ENCODE peak calls at places on chromosome 18, in five cellular contexts. G is HepG2, H is H1, A is K562, B is IMR-90. M is an unnamed sample.

GRCh38 chr18:22637787-22638186 is 220.1 kb upstream of the CTAGE1 start:
- DNase-seq in G (peak; percentile 42), H (no peak), A (no peak), B (peak; percentile 89), M (peak; percentile 61)

GRCh38 chr18:9348079-9348671 is 13.6 kb downstream of the TWSG1 start:
- DNase-seq in G (no peak), H (no peak), A (no peak), B (peak; percentile 54), M (no peak)

GRCh38 chr18:56148373-56148772 is 490.0 kb downstream of the TXNL1 start:
- DNase-seq in G (no peak), H (no peak), A (no peak), B (peak; percentile 97), M (peak; percentile 41)

GRCh38 chr18:47163241-47163640 is 12.9 kb downstream of the IER3IP1 start:
- DNase-seq in G (no peak), H (no peak), A (no peak), B (peak; percentile 87), M (no peak)

GRCh38 chr18:55856191-55856590 is 268.2 kb upstream of the TCF4 start:
- DNase-seq in G (no peak), H (no peak), A (no peak), B (peak; percentile 90), M (peak; percentile 78)

GRCh38 chr18:926946-927345 is 22.3 kb downstream of the ADCYAP1 start:
- DNase-seq in G (no peak), H (no peak), A (no peak), B (no peak), M (no peak)

GRCh38 chr18:9792565-9793226 is 84.6 kb downstream of the RAB31 start:
- DNase-seq in G (peak; percentile 38), H (peak; percentile 91), A (peak; percentile 71), B (no peak), M (no peak)

GRCh38 chr18:9156604-9157249 is 20.1 kb downstream of the ANKRD12 start:
- DNase-seq in G (no peak), H (no peak), A (no peak), B (no peak), M (no peak)

GRCh38 chr18:33831424-33831823 is 253.4 kb downstream of the ASXL3 start:
- DNase-seq in G (no peak), H (no peak), A (no peak), B (no peak), M (no peak)

GRCh38 chr18:7847988-7848387 is 280.9 kb downstream of the PTPRM start:
- DNase-seq in G (no peak), H (no peak), A (no peak), B (peak; percentile 18), M (no peak)
- TF ChIP-seq CTCF in G (no peak), H (no peak), A (no peak), B (no peak), M (no peak)

GRCh38 chr18:78228974-78229373 is 750.6 kb upstream of the SALL3 start:
- DNase-seq in G (no peak), H (peak; percentile 62), A (no peak), B (no peak), M (no peak)
- TF ChIP-seq RFX5 in G (no peak), H (no peak), A (no peak), B (no peak), M (no peak)

DNA sequence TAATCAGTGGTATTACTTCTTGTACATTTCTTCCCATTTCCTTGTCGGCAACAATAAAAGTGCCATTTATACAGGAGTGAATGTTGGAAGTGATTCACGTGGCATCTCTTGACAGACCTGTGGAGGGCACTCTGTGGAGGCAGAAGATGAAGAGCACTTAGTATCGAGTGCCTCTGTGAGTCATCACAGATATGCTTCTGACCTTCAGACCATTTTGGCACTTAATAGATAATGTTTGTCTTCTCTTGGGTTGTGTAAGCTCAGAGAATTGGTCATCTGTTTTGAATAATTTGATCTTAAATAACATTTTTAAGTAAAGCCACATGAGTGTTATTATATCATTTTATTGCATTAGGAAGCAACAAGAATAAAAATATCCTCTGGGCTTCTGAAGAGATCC is 305.5 kb downstream of the PTPRM start:
- DNase-seq in G (peak; percentile 87), H (no peak), A (no peak), B (peak; percentile 62), M (peak; percentile 49)
- TF ChIP-seq CTCF in G (peak; percentile 56), H (no peak), A (no peak), B (peak; percentile 31), M (peak; percentile 54)

GRCh38 chr18:59570101-59570875 is 126.9 kb downstream of the CCBE1 start:
- DNase-seq in G (no peak), H (no peak), A (no peak), B (peak; percentile 18), M (no peak)
- TF ChIP-seq RFX5 in G (no peak), H (no peak), A (no peak), B (no peak), M (no peak)

GRCh38 chr18:63022429-63023022 is 297.0 kb downstream of the BCL2 start:
- DNase-seq in G (no peak), H (peak; percentile 97), A (peak; percentile 41), B (no peak), M (no peak)
- TF ChIP-seq CTCF in G (peak; percentile 76), H (peak; percentile 84), A (peak; percentile 58), B (peak; percentile 24), M (no peak)

DNA sequence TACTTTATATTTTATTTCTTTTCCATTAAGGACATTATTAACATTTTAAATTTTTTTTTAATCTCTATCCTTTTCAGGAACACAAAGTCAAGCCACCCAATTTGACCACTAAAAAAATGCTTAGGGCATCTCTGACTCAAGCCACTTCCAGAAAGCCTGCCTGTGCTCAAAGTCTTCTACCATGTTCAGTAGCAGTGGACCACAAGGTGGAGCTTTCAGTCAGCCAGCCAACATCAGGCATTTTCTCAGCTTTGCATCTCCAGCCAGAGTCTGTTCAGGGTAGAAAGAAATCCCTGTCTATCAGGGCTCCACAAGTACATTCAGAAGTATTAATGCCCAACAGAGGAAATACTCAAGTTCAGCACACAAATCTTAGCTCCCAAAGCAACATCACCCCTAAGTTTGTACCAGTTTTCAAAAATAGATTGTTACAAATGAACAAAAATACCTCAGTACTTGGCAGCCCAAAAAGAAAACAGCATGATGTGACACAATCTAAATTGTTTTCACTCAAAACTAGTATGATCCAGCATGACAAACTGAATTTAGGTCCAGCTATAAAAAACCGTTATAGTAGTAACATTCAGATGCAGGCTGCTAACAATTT is 37.6 kb downstream of the C18orf63 start:
- DNase-seq in G (peak; percentile 63), H (no peak), A (peak; percentile 4), B (peak; percentile 74), M (peak; percentile 61)
- TF ChIP-seq RFX5 in G (no peak), H (no peak), A (no peak), B (no peak), M (no peak)

DNA sequence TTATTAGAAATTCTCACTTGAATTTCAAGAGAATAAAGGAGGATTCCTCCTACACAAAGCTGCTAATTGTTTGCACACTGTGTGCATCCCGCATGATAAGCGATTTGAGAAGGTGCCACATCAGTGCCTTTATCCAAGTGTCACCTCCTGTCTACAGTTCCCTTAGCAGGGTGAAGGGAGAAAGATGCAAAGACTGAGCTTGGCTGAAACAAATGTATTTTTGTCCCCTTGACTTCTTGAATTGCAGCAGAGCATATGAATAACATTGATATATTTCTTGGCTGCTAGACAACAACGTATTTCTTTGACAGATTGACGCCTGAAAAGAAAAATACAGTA is 255.1 kb downstream of the NEDD4L start:
- DNase-seq in G (no peak), H (no peak), A (no peak), B (no peak), M (no peak)
- TF ChIP-seq CTCF in G (no peak), H (no peak), A (no peak), B (no peak), M (no peak)

GRCh38 chr18:8107426-8107825 is 501.8 kb upstream of the RAB12 start:
- DNase-seq in G (no peak), H (no peak), A (no peak), B (no peak), M (no peak)
- TF ChIP-seq RFX5 in G (no peak), H (no peak), A (no peak), B (no peak), M (no peak)

DNA sequence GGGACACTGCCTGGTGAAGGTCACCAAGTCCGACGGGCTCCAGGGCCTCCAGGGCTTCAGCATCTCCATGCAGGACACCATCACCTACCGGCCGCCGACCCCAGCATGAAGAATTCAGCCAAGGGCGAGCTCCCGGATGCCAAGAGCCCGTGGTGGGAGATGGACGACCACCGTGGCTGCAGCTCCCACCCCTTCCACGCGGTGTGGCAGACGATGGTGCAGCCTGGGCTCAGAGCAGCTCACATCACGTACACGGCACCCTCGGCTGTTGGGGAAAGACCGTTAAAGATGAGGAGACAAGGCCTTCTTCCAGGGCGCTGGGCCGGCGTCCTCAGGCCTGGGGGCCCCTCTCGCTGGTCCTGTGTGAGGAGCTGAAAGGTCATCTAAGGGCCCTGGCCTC is 31.2 kb upstream of the ADNP2 start:
- DNase-seq in G (no peak), H (no peak), A (no peak), B (no peak), M (no peak)
- TF ChIP-seq CTCF in G (no peak), H (no peak), A (no peak), B (no peak), M (no peak)

M was measured in A549.